ENCODE peak calls at places on chromosomes 13 and 19, in eight cellular contexts. C is progenitor cell of endocrine pancreas; K is stimulated activated CD4-positive, alpha-beta T cell treated with anti-CD3 and anti-CD28 coated beads, Interleukin-2, amount 100 ng/mL, for 48 hours; N is fibroblast of the conjunctiva; F is IMR-90; D is stimulated activated CD8-positive, alpha-beta memory T cell treated with anti-CD3 and anti-CD28 coated beads, Interleukin-12 subunit alpha, Interleukin-12 subunit beta, amount 100 ng/mL, for 1 hour; H is C1 segment of cervical spinal cord; O is aorta. L is an unnamed sample.

GRCh38 chr19:21328402-21328801 is 808 bp downstream of the ZNF708 start:
- DNase-seq in D (no peak), H (no peak), O (no peak), K (no peak), N (no peak), C (no peak), F (no peak), L (no peak)

GRCh38 chr13:51874651-51875050 is 12.9 kb downstream of the CCDC70 start:
- DNase-seq in H (no peak), K (no peak), O (no peak), D (no peak), N (no peak), C (no peak), F (no peak), L (no peak)

GRCh38 chr13:97459215-97459772 is 25.3 kb downstream of the RAP2A start:
- DNase-seq in H (no peak), N (no peak), C (no peak), O (no peak), K (no peak), D (no peak), F (no peak), L (peak)

GRCh38 chr19:38384209-38385027 is 3.4 kb downstream of the GGN start:
- DNase-seq in H (no peak), K (no peak), D (no peak), C (no peak), N (no peak), F (no peak), O (no peak), L (peak)

GRCh38 chr19:48190288-48191284 is 20.1 kb downstream of the ZSWIM9 start:
- DNase-seq in H (peak), F (peak), O (peak), D (no peak), C (peak), K (peak), N (peak), L (no peak)

GRCh38 chr19:56118666-56119584 is 2.2 kb downstream of the ZNF787 start:
- DNase-seq in K (no peak), H (no peak), C (no peak), N (no peak), F (no peak), D (no peak), O (no peak), L (no peak)

GRCh38 chr13:25085125-25085742 is 10.7 kb upstream of the PABPC3 start:
- DNase-seq in C (no peak), K (peak), O (no peak), H (peak), N (peak), F (peak), D (no peak), L (peak)

GRCh38 chr13:26967119-26968038 is 204.2 kb downstream of the USP12 start:
- DNase-seq in H (no peak), D (no peak), K (no peak), O (no peak), C (no peak), N (no peak), F (no peak), L (no peak)

GRCh38 chr13:29435125-29435911 is 160.2 kb downstream of the SLC7A1 start:
- DNase-seq in O (no peak), N (peak), F (peak), H (peak), C (no peak), K (no peak), D (no peak), L (peak)

GRCh38 chr19:55369651-55370304 is 485 bp downstream of the IL11 start:
- DNase-seq in K (peak), F (peak), H (no peak), N (no peak), D (no peak), C (no peak), O (no peak), L (peak)

GRCh38 chr19:47427241-47428176 is 8.2 kb upstream of the MEIS3 start:
- DNase-seq in D (peak), C (peak), K (peak), O (no peak), F (peak), H (no peak), N (peak), L (peak)

GRCh38 chr19:19552811-19553210 is 14.7 kb downstream of the CILP2 start:
- DNase-seq in K (no peak), O (no peak), F (no peak), H (no peak), D (no peak), C (no peak), N (no peak), L (peak)